ENCODE peak calls at places on chromosome 6, in eight cellular contexts. E is GM06990, A is OCI-LY7, J is gastrocnemius medialis, G is lower lobe of right lung, W is HFFc6, L is choroid plexus epithelial cell, Z is RWPE1. N is an unnamed sample.

GRCh38 chr6:129321303-129321702 is 388.7 kb downstream of the ARHGAP18 start:
- DNase-seq in E (no peak), A (no peak), J (no peak), G (no peak), W (no peak), L (peak), Z (no peak), N (no peak)

GRCh38 chr6:118584906-118585305 is 36.8 kb downstream of the PLN start:
- DNase-seq in E (no peak), A (no peak), J (no peak), G (no peak), W (no peak), L (no peak), Z (no peak), N (no peak)

GRCh38 chr6:52164319-52165094 is 21.7 kb upstream of the IL17A start:
- DNase-seq in E (no peak), A (no peak), J (no peak), G (no peak), W (no peak), L (no peak), Z (no peak), N (no peak)

GRCh38 chr6:127176175-127176574 is 57.7 kb downstream of the RSPO3 start:
- DNase-seq in E (no peak), A (no peak), J (no peak), G (no peak), W (no peak), L (peak), Z (no peak), N (no peak)

GRCh38 chr6:17125407-17125806 is 23.6 kb downstream of the STMND1 start:
- DNase-seq in E (no peak), A (no peak), J (no peak), G (no peak), W (no peak), L (no peak), Z (no peak), N (no peak)

GRCh38 chr6:70997379-70997778 is 40.5 kb upstream of the B3GAT2 start:
- DNase-seq in E (no peak), A (no peak), J (no peak), G (no peak), W (no peak), L (no peak), Z (no peak), N (no peak)

GRCh38 chr6:1381397-1382330 is 7.7 kb upstream of the FOXF2 start:
- DNase-seq in E (peak), A (peak), J (no peak), G (no peak), W (no peak), L (no peak), Z (peak), N (no peak)

GRCh38 chr6:119137194-119138072 is 59.0 kb upstream of the FAM184A start:
- DNase-seq in E (no peak), A (no peak), J (no peak), G (no peak), W (no peak), L (peak), Z (no peak), N (no peak)

GRCh38 chr6:52536424-52536916 is 40.4 kb downstream of the TRAM2 start:
- DNase-seq in E (peak), A (peak), J (no peak), G (no peak), W (no peak), L (no peak), Z (no peak), N (no peak)

GRCh38 chr6:157779705-157780604 is 43.1 kb upstream of the SNX9 start:
- DNase-seq in E (no peak), A (no peak), J (no peak), G (no peak), W (peak), L (no peak), Z (no peak), N (no peak)
- TF ChIP-seq CTCF in E (no peak), A (no peak), J (no peak), G (no peak), W (no peak), L (no peak), Z (no peak), N (no peak)

DNA sequence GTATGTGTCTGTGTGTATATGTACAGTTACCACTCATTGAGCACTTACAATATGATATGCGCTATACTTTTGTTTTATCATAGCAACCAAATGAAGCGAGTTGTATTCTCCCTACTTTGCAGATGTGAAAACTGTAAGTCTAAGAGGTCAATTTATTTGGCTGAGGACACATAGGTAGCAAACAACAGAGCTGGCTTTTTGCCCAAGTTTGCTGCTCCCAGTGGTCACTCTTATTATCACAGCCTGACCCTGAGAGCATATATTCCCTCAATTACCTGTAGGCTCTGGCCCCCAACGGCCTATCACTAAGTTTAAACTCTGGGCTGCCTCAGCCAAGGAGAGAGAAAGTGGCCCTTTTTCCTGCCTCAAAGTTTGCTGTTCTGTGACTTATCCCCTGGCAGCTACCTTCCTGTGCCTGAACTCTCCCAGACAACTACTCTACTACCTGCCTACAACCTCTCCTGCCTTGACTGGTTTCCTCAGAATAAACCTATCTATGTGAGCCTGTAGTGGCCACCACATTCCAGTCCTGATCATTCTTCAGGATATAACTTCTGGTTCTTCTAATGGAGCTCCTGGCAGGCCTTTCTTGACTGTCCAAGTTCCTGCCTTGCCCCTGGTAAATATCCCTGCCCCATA is 221.8 kb downstream of the FRK start:
- DNase-seq in E (no peak), A (peak), J (no peak), G (no peak), W (no peak), L (peak), Z (peak), N (no peak)
- TF ChIP-seq CTCF in E (peak), A (peak), J (peak), G (no peak), W (peak), L (peak), Z (peak), N (peak)

GRCh38 chr6:36621371-36621855 is 27.3 kb downstream of the SRSF3 start:
- DNase-seq in E (no peak), A (no peak), J (no peak), G (no peak), W (no peak), L (no peak), Z (no peak), N (no peak)

GRCh38 chr6:36624461-36625160 is 30.4 kb downstream of the SRSF3 start:
- DNase-seq in E (no peak), A (no peak), J (no peak), G (no peak), W (no peak), L (no peak), Z (no peak), N (no peak)

GRCh38 chr6:36622901-36623546 is 28.9 kb downstream of the SRSF3 start:
- DNase-seq in E (no peak), A (no peak), J (no peak), G (no peak), W (no peak), L (no peak), Z (no peak), N (no peak)

GRCh38 chr6:36625161-36625919 is 31.2 kb downstream of the SRSF3 start:
- DNase-seq in E (no peak), A (no peak), J (no peak), G (no peak), W (peak), L (peak), Z (no peak), N (no peak)

GRCh38 chr6:36623547-36624459 is 29.6 kb downstream of the SRSF3 start:
- DNase-seq in E (peak), A (peak), J (peak), G (peak), W (peak), L (peak), Z (peak), N (peak)
- TF ChIP-seq CTCF in E (peak), A (peak), J (peak), G (peak), W (peak), L (peak), Z (peak), N (peak)

GRCh38 chr6:4253604-4254211 is 118.3 kb upstream of the ECI2 start:
- DNase-seq in E (no peak), A (no peak), J (no peak), G (no peak), W (peak), L (peak), Z (peak), N (peak)
- TF ChIP-seq CTCF in E (no peak), A (no peak), J (no peak), G (peak), W (peak), L (peak), Z (peak), N (peak)

DNA sequence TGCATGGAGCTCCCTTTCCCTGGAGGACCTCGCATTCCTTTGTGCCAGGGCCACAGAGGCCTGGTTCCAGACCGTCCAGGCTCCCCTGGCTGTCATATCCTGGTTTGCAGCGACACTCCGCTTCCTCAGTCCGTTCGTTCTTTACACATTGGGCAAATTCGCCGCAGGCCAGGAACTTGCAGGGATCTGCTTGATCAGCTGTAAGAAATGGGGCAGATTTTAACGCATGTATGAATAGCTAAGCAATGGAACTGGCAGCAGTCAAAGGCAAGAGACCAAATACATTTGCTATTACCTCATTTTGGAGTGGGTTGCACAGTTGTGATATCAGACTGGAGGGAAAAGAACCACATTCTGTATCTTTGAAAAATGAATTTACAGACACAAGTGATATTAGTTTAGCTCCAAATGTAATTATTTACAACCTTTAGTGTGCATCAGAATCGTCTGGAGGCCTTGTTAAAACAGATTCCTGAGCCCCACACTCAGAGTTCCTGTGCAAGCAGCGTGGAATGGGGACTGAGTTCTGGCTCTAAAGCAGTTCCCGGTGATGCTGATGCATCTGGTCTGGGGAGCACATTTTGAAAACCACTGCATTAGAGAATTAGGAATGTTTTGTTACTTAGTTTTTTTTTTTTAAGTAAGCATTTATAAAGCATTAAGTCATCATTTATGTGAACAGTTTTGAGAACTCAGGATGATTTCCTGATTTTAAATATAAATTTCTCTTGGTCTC is 141.3 kb downstream of the IMPG1 start:
- DNase-seq in E (no peak), A (no peak), J (no peak), G (no peak), W (peak), L (no peak), Z (no peak), N (no peak)
- TF ChIP-seq CTCF in E (no peak), A (no peak), J (no peak), G (no peak), W (no peak), L (no peak), Z (no peak), N (no peak)

GRCh38 chr6:66558189-66558588 is 851.2 kb upstream of the EYS start:
- DNase-seq in E (no peak), A (peak), J (no peak), G (no peak), W (no peak), L (peak), Z (no peak), N (no peak)
- TF ChIP-seq CTCF in E (peak), A (peak), J (no peak), G (no peak), W (peak), L (peak), Z (no peak), N (peak)

GRCh38 chr6:165776699-165777098 is 113.7 kb upstream of the PDE10A start:
- DNase-seq in E (no peak), A (no peak), J (no peak), G (no peak), W (no peak), L (no peak), Z (no peak), N (no peak)

GRCh38 chr6:165774903-165775608 is 112.0 kb upstream of the PDE10A start:
- DNase-seq in E (no peak), A (no peak), J (no peak), G (no peak), W (no peak), L (peak), Z (no peak), N (no peak)

GRCh38 chr6:165782124-165782523 is 119.1 kb upstream of the PDE10A start:
- DNase-seq in E (no peak), A (no peak), J (no peak), G (no peak), W (no peak), L (no peak), Z (no peak), N (no peak)

GRCh38 chr6:165782812-165783211 is 119.8 kb upstream of the PDE10A start:
- DNase-seq in E (no peak), A (no peak), J (no peak), G (no peak), W (no peak), L (no peak), Z (no peak), N (no peak)

DNA sequence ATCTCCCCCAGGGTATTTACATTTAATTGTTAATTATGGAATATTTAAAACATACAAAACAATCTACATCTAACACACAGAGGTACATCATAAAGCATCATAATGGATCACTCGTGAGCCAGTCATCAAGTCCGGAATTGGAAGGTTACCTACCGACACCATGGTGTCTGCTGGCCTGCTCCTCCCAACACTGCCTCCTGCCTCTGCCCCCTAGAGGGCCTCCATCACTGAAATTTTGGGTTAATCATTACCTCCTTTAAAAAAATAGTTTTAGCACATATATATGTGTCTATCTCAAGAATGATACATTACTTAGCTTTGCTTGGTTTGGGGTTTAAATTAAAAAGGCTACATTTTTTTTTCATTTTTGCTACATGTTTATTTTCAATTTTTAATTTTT is 114.6 kb upstream of the PDE10A start:
- DNase-seq in E (no peak), A (no peak), J (no peak), G (no peak), W (no peak), L (no peak), Z (no peak), N (no peak)
- TF ChIP-seq CTCF in E (peak), A (peak), J (no peak), G (no peak), W (no peak), L (peak), Z (no peak), N (no peak)

DNA sequence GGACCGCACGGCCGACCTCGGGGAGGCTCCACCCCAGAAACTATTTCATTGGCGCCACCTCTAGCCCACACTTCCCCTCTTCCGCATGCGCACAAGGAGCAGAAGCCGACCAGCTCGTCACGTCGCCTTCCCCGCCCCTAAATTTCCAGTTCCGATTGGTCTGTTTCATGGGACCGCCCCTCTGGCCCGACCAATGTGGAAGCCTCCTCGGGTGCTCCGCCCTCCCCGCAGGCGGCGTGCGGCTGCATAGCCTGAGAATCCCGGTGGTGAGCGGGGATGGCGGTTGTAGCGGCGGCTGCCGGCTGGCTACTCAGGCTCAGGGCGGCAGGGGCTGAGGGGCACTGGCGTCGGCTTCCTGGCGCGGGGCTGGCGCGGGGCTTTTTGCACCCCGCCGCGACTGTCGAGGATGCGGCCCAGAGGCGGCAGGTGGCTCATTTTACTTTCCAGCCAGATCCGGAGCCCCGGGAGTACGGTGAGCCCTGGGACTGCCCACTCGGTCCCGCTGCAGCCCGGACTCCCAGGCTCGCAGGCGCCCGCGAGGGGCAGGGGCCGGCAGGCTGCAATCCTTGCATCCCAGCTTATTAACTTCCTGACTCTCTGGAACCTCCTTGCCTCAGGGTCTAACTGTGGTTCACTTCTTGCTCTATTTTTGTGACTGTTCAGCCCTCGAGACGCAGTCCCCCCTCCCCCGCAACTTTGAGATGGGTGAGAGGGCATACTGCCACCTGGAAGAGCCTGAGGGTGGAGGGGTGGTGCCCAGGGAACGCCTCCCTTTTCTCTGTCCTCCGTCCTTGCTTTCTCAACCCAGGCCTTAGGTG is at the start of gene BCKDHB:
- DNase-seq in E (peak), A (peak), J (peak), G (peak), W (peak), L (peak), Z (peak), N (peak)
- TF ChIP-seq CTCF in E (no peak), A (no peak), J (no peak), G (no peak), W (peak), L (no peak), Z (no peak), N (no peak)